ENCODE peak calls at places on chromosomes 2 and 18, in nine cellular contexts. C is kidney; T is stimulated activated CD4-positive, alpha-beta T cell treated with anti-CD3 and anti-CD28 coated beads, TNF-alpha, amount 100 ng/mL, for 1 hour; Z is RCC 7860; I is effector CD4-positive, alpha-beta T cell; O is mammary epithelial cell; L is neural progenitor cell; H is hypothalamus; K is endothelial cell. P is an unnamed sample.

GRCh38 chr18:46302866-46303485 is 198.8 kb downstream of the HAUS1 start:
- DNase-seq in C (no peak), T (no peak), Z (no peak), I (no peak), O (no peak), L (no peak), H (no peak), K (no peak), P (no peak)

GRCh38 chr2:148602918-148603561 is 41.5 kb upstream of the EPC2 start:
- DNase-seq in C (no peak), T (no peak), Z (no peak), I (no peak), O (no peak), L (no peak), H (no peak), K (no peak), P (no peak)

GRCh38 chr2:173264603-173265366 is 89.9 kb upstream of the CDCA7 start:
- DNase-seq in C (no peak), T (no peak), Z (no peak), I (no peak), O (no peak), L (no peak), H (no peak), K (no peak), P (no peak)

GRCh38 chr2:128488429-128488828 is 169.8 kb upstream of the HS6ST1 start:
- DNase-seq in C (no peak), T (no peak), Z (no peak), I (no peak), O (no peak), L (no peak), H (no peak), K (no peak), P (no peak)

GRCh38 chr2:106189325-106189724 is 4.8 kb downstream of the UXS1 start:
- DNase-seq in C (no peak), T (no peak), Z (no peak), I (no peak), O (no peak), L (no peak), H (no peak), K (no peak), P (no peak)

GRCh38 chr2:60976875-60977561 is 40.5 kb upstream of the PEX13 start:
- DNase-seq in C (no peak), T (no peak), Z (no peak), I (no peak), O (no peak), L (no peak), H (no peak), K (no peak), P (no peak)

GRCh38 chr2:188684795-188685194 is 289.4 kb upstream of the COL3A1 start:
- DNase-seq in C (no peak), T (no peak), Z (no peak), I (no peak), O (no peak), L (no peak), H (no peak), K (no peak), P (no peak)

GRCh38 chr2:240230424-240230945 is 90.0 kb upstream of the OTOS start:
- DNase-seq in C (peak), T (no peak), Z (no peak), I (no peak), O (no peak), L (no peak), H (no peak), K (no peak), P (no peak)

GRCh38 chr18:60044290-60045006 is 144.7 kb downstream of the PMAIP1 start:
- DNase-seq in C (no peak), T (no peak), Z (peak), I (no peak), O (peak), L (no peak), H (no peak), K (no peak), P (no peak)

GRCh38 chr2:202193881-202194353 is 44.5 kb downstream of the SUMO1 start:
- DNase-seq in C (no peak), T (no peak), Z (no peak), I (no peak), O (no peak), L (no peak), H (no peak), K (no peak), P (no peak)

GRCh38 chr2:61009355-61009754 is 8.2 kb upstream of the PEX13 start:
- DNase-seq in C (no peak), T (no peak), Z (no peak), I (no peak), O (no peak), L (no peak), H (no peak), K (no peak), P (no peak)

GRCh38 chr2:203453858-203454451 is 81.1 kb downstream of the RAPH1 start:
- DNase-seq in C (no peak), T (no peak), Z (peak), I (peak), O (peak), L (peak), H (no peak), K (peak), P (no peak)

GRCh38 chr2:213451542-213452256 is 167.4 kb downstream of the SPAG16 start:
- DNase-seq in C (no peak), T (no peak), Z (no peak), I (no peak), O (no peak), L (peak), H (no peak), K (no peak), P (no peak)

GRCh38 chr2:32926708-32927084 is 20.1 kb upstream of the LTBP1 start:
- DNase-seq in C (no peak), T (no peak), Z (no peak), I (no peak), O (no peak), L (peak), H (peak), K (peak), P (no peak)

GRCh38 chr2:110638976-110639695 is 38.7 kb downstream of the BUB1 start:
- DNase-seq in C (no peak), T (no peak), Z (no peak), I (no peak), O (no peak), L (no peak), H (no peak), K (no peak), P (no peak)

GRCh38 chr2:240869109-240869955 is 708 bp downstream of the AGXT start:
- DNase-seq in C (no peak), T (no peak), Z (no peak), I (no peak), O (no peak), L (no peak), H (no peak), K (no peak), P (no peak)

GRCh38 chr2:28751956-28752607 is 452 bp downstream of the PPP1CB start:
- DNase-seq in C (no peak), T (peak), Z (no peak), I (peak), O (peak), L (peak), H (peak), K (peak), P (peak)

GRCh38 chr2:109247812-109248211 is 118.8 kb downstream of the SH3RF3 start:
- DNase-seq in C (no peak), T (no peak), Z (no peak), I (no peak), O (no peak), L (no peak), H (no peak), K (no peak), P (no peak)

GRCh38 chr2:79887747-79888374 is 375.0 kb downstream of the CTNNA2 start:
- DNase-seq in C (no peak), T (no peak), Z (peak), I (no peak), O (peak), L (peak), H (no peak), K (peak), P (no peak)

GRCh38 chr18:3585656-3586509 is 135.9 kb downstream of the TGIF1 start:
- DNase-seq in C (peak), T (peak), Z (peak), I (peak), O (peak), L (peak), H (peak), K (peak), P (peak)

GRCh38 chr18:3879836-3880120 is 429.8 kb downstream of the TGIF1 start:
- DNase-seq in C (peak), T (no peak), Z (no peak), I (no peak), O (no peak), L (no peak), H (no peak), K (no peak), P (no peak)

GRCh38 chr2:10048501-10049171 is 5.3 kb downstream of the KLF11 start:
- DNase-seq in C (peak), T (no peak), Z (peak), I (no peak), O (peak), L (peak), H (no peak), K (no peak), P (no peak)

GRCh38 chr18:70221911-70222278 is 16.4 kb upstream of the RTTN start:
- DNase-seq in C (no peak), T (no peak), Z (no peak), I (no peak), O (no peak), L (no peak), H (no peak), K (no peak), P (no peak)

GRCh38 chr18:75679347-75679746 is 251.8 kb upstream of the SMIM21 start:
- DNase-seq in C (no peak), T (no peak), Z (no peak), I (no peak), O (no peak), L (no peak), H (no peak), K (no peak), P (no peak)

GRCh38 chr2:119387381-119388129 is 20.8 kb downstream of the DBI start:
- DNase-seq in C (peak), T (no peak), Z (peak), I (no peak), O (peak), L (no peak), H (peak), K (no peak), P (no peak)

GRCh38 chr2:240640939-240641338 is 15.7 kb downstream of the GPR35 start:
- DNase-seq in C (peak), T (no peak), Z (no peak), I (no peak), O (peak), L (peak), H (no peak), K (no peak), P (no peak)

GRCh38 chr2:20069756-20070155 is 18.3 kb upstream of the LAPTM4A start:
- DNase-seq in C (no peak), T (no peak), Z (no peak), I (no peak), O (no peak), L (no peak), H (no peak), K (no peak), P (no peak)

GRCh38 chr2:74010087-74010541 is 25.4 kb downstream of the TET3 start:
- DNase-seq in C (peak), T (no peak), Z (no peak), I (no peak), O (peak), L (no peak), H (no peak), K (no peak), P (no peak)

GRCh38 chr2:162385516-162385915 is 41.6 kb downstream of the GCA start:
- DNase-seq in C (no peak), T (no peak), Z (no peak), I (no peak), O (no peak), L (no peak), H (no peak), K (no peak), P (no peak)

GRCh38 chr18:75201936-75202335 is 7.0 kb downstream of the PTGR3 start:
- DNase-seq in C (no peak), T (no peak), Z (no peak), I (no peak), O (no peak), L (no peak), H (no peak), K (no peak), P (no peak)

GRCh38 chr2:104078431-104079157 is 775.3 kb upstream of the POU3F3 start:
- DNase-seq in C (no peak), T (no peak), Z (no peak), I (no peak), O (no peak), L (peak), H (no peak), K (no peak), P (no peak)

GRCh38 chr2:30653847-30654246 is 153.4 kb downstream of the CAPN13 start:
- DNase-seq in C (no peak), T (no peak), Z (peak), I (no peak), O (no peak), L (no peak), H (no peak), K (no peak), P (no peak)

GRCh38 chr2:65276604-65277003 is 49.0 kb downstream of the ACTR2 start:
- DNase-seq in C (no peak), T (no peak), Z (no peak), I (no peak), O (no peak), L (no peak), H (no peak), K (no peak), P (no peak)

GRCh38 chr2:18546586-18546985 is 13.9 kb downstream of the RDH14 start:
- DNase-seq in C (no peak), T (no peak), Z (no peak), I (no peak), O (no peak), L (no peak), H (no peak), K (no peak), P (no peak)

GRCh38 chr18:51279367-51279984 is 82.0 kb upstream of the MEX3C start:
- DNase-seq in C (no peak), T (no peak), Z (peak), I (no peak), O (no peak), L (no peak), H (no peak), K (no peak), P (no peak)

GRCh38 chr2:241903121-241904010 is 33.8 kb downstream of the RTP5 start:
- DNase-seq in C (peak), T (no peak), Z (no peak), I (no peak), O (no peak), L (no peak), H (no peak), K (no peak), P (no peak)

GRCh38 chr2:121910139-121910538 is 154.7 kb downstream of the TSN start:
- DNase-seq in C (no peak), T (no peak), Z (no peak), I (no peak), O (no peak), L (no peak), H (no peak), K (no peak), P (no peak)

GRCh38 chr18:60452424-60452823 is 79.8 kb upstream of the MC4R start:
- DNase-seq in C (no peak), T (no peak), Z (no peak), I (no peak), O (peak), L (no peak), H (no peak), K (no peak), P (no peak)

GRCh38 chr2:9712263-9712662 is 81.5 kb upstream of the YWHAQ start:
- DNase-seq in C (no peak), T (no peak), Z (no peak), I (no peak), O (no peak), L (no peak), H (no peak), K (no peak), P (no peak)